ENCODE peak calls at places on chromosomes 4 and X, in five cellular contexts. C, Y, S, M and U are unnamed samples.

GRCh38 chr4:109079731-109080130 is 222.7 kb downstream of the COL25A1 start:
- DNase-seq in C (no peak), Y (no peak), S (no peak), M (no peak), U (peak)

GRCh38 chrX:74232859-74233258 is 71.1 kb upstream of the ZCCHC13 start:
- DNase-seq in C (no peak), Y (peak), S (no peak), M (no peak), U (peak)

GRCh38 chr4:103099691-103100392 is at the start of gene BDH2:
- DNase-seq in C (peak), Y (peak), S (no peak), M (peak), U (peak)

GRCh38 chr4:184100297-184100885 is 117.3 kb downstream of the ENPP6 start:
- DNase-seq in C (peak), Y (peak), S (peak), M (peak), U (peak)

GRCh38 chr4:168731706-168732414 is 235.0 kb downstream of the PALLD start:
- DNase-seq in C (no peak), Y (no peak), S (no peak), M (no peak), U (no peak)

GRCh38 chr4:81896936-81897335 is 425.2 kb upstream of the RASGEF1B start:
- DNase-seq in C (no peak), Y (no peak), S (no peak), M (no peak), U (no peak)

GRCh38 chrX:95903490-95903889 is 781.2 kb upstream of the DIAPH2 start:
- DNase-seq in C (no peak), Y (peak), S (no peak), M (peak), U (peak)

GRCh38 chrX:2320580-2321327 is 180.0 kb downstream of the DHRSX start:
- DNase-seq in C (peak), Y (peak), S (no peak), M (no peak), U (peak)

GRCh38 chr4:140662082-140662869 is 93.5 kb upstream of the UCP1 start:
- DNase-seq in C (no peak), Y (no peak), S (no peak), M (no peak), U (peak)

GRCh38 chrX:55450259-55450658 is 1.7 kb upstream of the MAGEH1 start:
- DNase-seq in C (peak), Y (peak), S (no peak), M (peak), U (peak)

GRCh38 chr4:189002475-189002874 is 863.2 kb downstream of the TRIML1 start:
- DNase-seq in C (no peak), Y (no peak), S (peak), M (no peak), U (no peak)

GRCh38 chr4:2930821-2931764 is 32.1 kb downstream of the NOP14 start:
- DNase-seq in C (no peak), Y (no peak), S (peak), M (no peak), U (no peak)

GRCh38 chrX:49273181-49273727 is 3.7 kb downstream of the PPP1R3F start:
- DNase-seq in C (no peak), Y (no peak), S (no peak), M (no peak), U (no peak)

GRCh38 chrX:9604111-9604907 is 139.5 kb downstream of the TBL1X start:
- DNase-seq in C (peak), Y (no peak), S (no peak), M (no peak), U (no peak)

GRCh38 chr4:82868572-82868971 is 22.4 kb downstream of the SEC31A start:
- DNase-seq in C (no peak), Y (no peak), S (no peak), M (no peak), U (no peak)

GRCh38 chr4:139642364-139642763 is 23.3 kb upstream of the MGST2 start:
- DNase-seq in C (no peak), Y (peak), S (no peak), M (no peak), U (peak)

GRCh38 chr4:6785572-6785925 is 3.0 kb downstream of the KIAA0232 start:
- DNase-seq in C (no peak), Y (no peak), S (no peak), M (peak), U (no peak)

DNA sequence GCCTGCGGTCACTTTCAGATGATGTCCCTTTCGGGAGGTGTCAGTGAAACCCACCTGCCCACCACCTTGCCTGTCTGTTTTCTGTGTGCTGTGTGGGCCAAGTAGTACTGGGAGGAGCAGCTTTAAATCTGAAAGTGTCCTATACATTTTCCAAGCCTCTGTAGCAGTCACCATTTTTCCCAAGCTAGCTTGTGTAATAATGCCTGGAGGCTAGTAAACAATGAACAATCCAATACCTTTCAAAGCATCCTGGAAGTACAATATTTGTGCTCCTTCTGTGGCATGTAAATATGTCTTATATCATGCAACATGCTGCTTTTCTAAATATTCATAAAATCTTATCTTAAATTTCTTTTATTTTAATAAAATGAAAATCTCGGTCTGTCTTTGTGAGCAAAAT is 111.6 kb upstream of the C1GALT1C1 start:
- DNase-seq in C (no peak), Y (no peak), S (no peak), M (no peak), U (no peak)
- H3K4me3 ChIP-seq in C (no peak), Y (no peak), S (no peak), M (no peak), U (no peak)

GRCh38 chr4:98006814-98007412 is 136.4 kb downstream of the STPG2 start:
- DNase-seq in C (no peak), Y (no peak), S (no peak), M (no peak), U (no peak)
- TF ChIP-seq CTCF in C (no peak), Y (no peak), S (no peak), M (no peak), U (no peak)

GRCh38 chr4:151418385-151418784 is 9.4 kb downstream of the FHIP1A start:
- DNase-seq in C (no peak), Y (peak), S (no peak), M (no peak), U (peak)

GRCh38 chr4:151418856-151419255 is 9.9 kb downstream of the FHIP1A start:
- DNase-seq in C (no peak), Y (no peak), S (no peak), M (no peak), U (no peak)

GRCh38 chr4:151417164-151417571 is 8.2 kb downstream of the FHIP1A start:
- DNase-seq in C (no peak), Y (no peak), S (no peak), M (peak), U (peak)

GRCh38 chr4:151417766-151418376 is 8.9 kb downstream of the FHIP1A start:
- DNase-seq in C (no peak), Y (no peak), S (no peak), M (no peak), U (no peak)

DNA sequence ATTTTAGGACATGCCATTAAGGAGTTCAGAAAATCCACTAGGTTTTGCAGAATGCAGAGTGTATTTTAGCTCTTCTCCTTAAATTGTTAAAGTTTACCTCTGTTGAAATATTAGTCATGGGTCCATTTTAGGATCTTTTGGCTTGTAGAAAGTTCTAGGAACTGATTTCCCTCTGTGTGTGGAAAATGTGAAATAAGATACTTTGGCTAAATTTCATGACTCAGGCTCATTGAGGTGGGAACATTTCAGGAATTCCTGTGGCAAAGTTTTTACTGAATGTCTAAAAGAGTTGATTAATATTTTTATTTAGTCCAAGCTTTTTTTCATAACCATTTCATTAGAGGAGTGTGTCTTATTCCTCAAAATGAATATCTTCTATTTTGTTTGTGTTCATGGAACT is 7.0 kb downstream of the FHIP1A start:
- DNase-seq in C (no peak), Y (peak), S (no peak), M (no peak), U (peak)
- H3K4me3 ChIP-seq in C (no peak), Y (no peak), S (no peak), M (no peak), U (no peak)

GRCh38 chrX:121671649-121672048 is 624.2 kb downstream of the GLUD2 start:
- DNase-seq in C (no peak), Y (no peak), S (no peak), M (no peak), U (no peak)
- TF ChIP-seq CTCF in C (no peak), Y (no peak), S (no peak), M (no peak), U (no peak)

DNA sequence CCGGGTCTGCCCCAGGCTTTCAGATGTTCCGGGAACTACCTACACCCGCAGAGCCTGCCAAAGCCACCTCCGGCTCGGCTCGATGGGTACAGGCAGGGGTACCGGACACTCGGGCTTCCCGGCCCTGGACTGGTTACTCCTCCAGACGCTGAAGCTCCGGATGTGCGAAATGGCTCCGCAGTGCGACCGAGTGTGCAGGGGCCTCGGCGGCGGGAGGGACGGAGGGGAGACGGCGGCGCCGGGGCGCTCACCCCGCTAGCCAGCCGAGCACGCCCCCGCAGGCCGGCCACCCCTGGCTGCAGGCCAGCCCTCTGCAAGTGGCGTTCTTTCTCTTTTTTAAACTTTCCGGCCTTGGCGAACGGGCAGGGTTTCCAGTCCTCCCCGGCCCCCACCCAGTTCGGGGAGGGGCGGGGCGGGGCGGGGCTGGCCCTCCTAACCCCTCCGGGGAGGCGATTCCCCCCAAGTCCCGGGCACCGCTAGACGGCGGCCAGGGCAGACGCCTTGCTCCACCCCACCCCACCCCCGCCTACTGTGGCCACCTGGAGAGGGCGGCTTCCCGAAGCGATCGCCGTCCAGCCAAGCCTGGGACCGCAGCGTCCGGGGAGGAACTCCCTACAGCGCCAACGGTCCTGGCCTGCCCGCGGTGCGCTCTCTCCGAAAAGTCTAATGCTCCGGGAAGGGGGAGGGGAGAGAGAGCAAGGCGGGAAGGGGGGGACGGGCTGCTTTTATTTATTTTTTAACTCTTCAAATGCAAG is 7.5 kb downstream of the BCOR start:
- DNase-seq in C (peak), Y (no peak), S (peak), M (peak), U (no peak)
- H3K4me3 ChIP-seq in C (peak), Y (no peak), S (peak), M (peak), U (peak)